ENCODE peak calls at places on chromosomes 7 and 10, in five cellular contexts. One of them, this sample, is unnamed.
A peak's percentile ranks its signal among the peaks of the same experiment; 100 is the strongest.

GRCh38 chr7:104548861-104549260 is 220.5 kb downstream of the LHFPL3 start:
- DNase-seq in cardiac fibroblast: no peak
- DNase-seq in RPMI7951: no peak
- DNase-seq in right lobe of liver: no peak
- DNase-seq in mucosa of gallbladder: no peak
- DNase-seq in this sample: no peak

GRCh38 chr7:7201583-7202374 is 19.4 kb downstream of the C1GALT1 start:
- DNase-seq in cardiac fibroblast: no peak
- DNase-seq in RPMI7951: no peak
- DNase-seq in right lobe of liver: no peak
- DNase-seq in mucosa of gallbladder: peak; percentile 42
- DNase-seq in this sample: no peak

GRCh38 chr10:22931948-22932347 is 4.1 kb downstream of the ARMC3 start:
- DNase-seq in cardiac fibroblast: peak; percentile 86
- DNase-seq in RPMI7951: peak; percentile 48
- DNase-seq in right lobe of liver: no peak
- DNase-seq in mucosa of gallbladder: peak; percentile 33
- DNase-seq in this sample: no peak

GRCh38 chr7:134562136-134562535 is 13.2 kb downstream of the AKR1B15 start:
- DNase-seq in cardiac fibroblast: peak; percentile 52
- DNase-seq in RPMI7951: peak; percentile 99
- DNase-seq in right lobe of liver: no peak
- DNase-seq in mucosa of gallbladder: no peak
- DNase-seq in this sample: no peak

GRCh38 chr7:80105706-80106408 is 28.8 kb upstream of the GNAI1 start:
- DNase-seq in cardiac fibroblast: no peak
- DNase-seq in RPMI7951: no peak
- DNase-seq in right lobe of liver: no peak
- DNase-seq in mucosa of gallbladder: no peak
- DNase-seq in this sample: no peak

GRCh38 chr10:75355706-75356105 is 45.9 kb downstream of the ZNF503 start:
- DNase-seq in cardiac fibroblast: peak; percentile 4
- DNase-seq in RPMI7951: peak; percentile 46
- DNase-seq in right lobe of liver: no peak
- DNase-seq in mucosa of gallbladder: no peak
- DNase-seq in this sample: no peak

GRCh38 chr7:111137296-111138195 is 46.6 kb downstream of the LRRN3 start:
- DNase-seq in cardiac fibroblast: peak; percentile 75
- DNase-seq in RPMI7951: peak; percentile 72
- DNase-seq in right lobe of liver: no peak
- DNase-seq in mucosa of gallbladder: no peak
- DNase-seq in this sample: peak; percentile 9

GRCh38 chr10:69911571-69912528 is 110.1 kb downstream of the COL13A1 start:
- DNase-seq in cardiac fibroblast: peak; percentile 26
- DNase-seq in RPMI7951: no peak
- DNase-seq in right lobe of liver: no peak
- DNase-seq in mucosa of gallbladder: peak; percentile 31
- DNase-seq in this sample: no peak